ENCODE peak calls at places on chromosomes 13 and 19, in six cellular contexts. One of them, this sample, is unnamed.

GRCh38 chr13:33543631-33544030 is 258.1 kb upstream of the STARD13 start:
- DNase-seq in fibroblast of the aortic adventitia: peak
- DNase-seq in non-pigmented ciliary epithelial cell: no peak
- DNase-seq in SJCRH30: no peak
- DNase-seq in T-cell: no peak
- DNase-seq in uterus: no peak
- DNase-seq in this sample: peak

GRCh38 chr13:79222427-79223205 is 183.4 kb downstream of the RBM26 start:
- DNase-seq in fibroblast of the aortic adventitia: no peak
- DNase-seq in non-pigmented ciliary epithelial cell: no peak
- DNase-seq in SJCRH30: no peak
- DNase-seq in T-cell: no peak
- DNase-seq in uterus: no peak
- DNase-seq in this sample: no peak

GRCh38 chr19:13997637-13997962 is 8.5 kb downstream of the RFX1 start:
- DNase-seq in fibroblast of the aortic adventitia: no peak
- DNase-seq in non-pigmented ciliary epithelial cell: no peak
- DNase-seq in SJCRH30: no peak
- DNase-seq in T-cell: no peak
- DNase-seq in uterus: no peak
- DNase-seq in this sample: no peak

GRCh38 chr19:17348700-17349099 is 11.3 kb downstream of the GTPBP3 start:
- DNase-seq in fibroblast of the aortic adventitia: peak
- DNase-seq in non-pigmented ciliary epithelial cell: no peak
- DNase-seq in SJCRH30: peak
- DNase-seq in T-cell: no peak
- DNase-seq in uterus: peak
- DNase-seq in this sample: no peak

GRCh38 chr13:112443191-112444000 is 67.2 kb downstream of the SPACA7 start:
- DNase-seq in fibroblast of the aortic adventitia: no peak
- DNase-seq in non-pigmented ciliary epithelial cell: no peak
- DNase-seq in SJCRH30: no peak
- DNase-seq in T-cell: no peak
- DNase-seq in uterus: no peak
- DNase-seq in this sample: no peak

GRCh38 chr13:102402292-102402691 is 444 bp upstream of the FGF14 start:
- DNase-seq in fibroblast of the aortic adventitia: peak
- DNase-seq in non-pigmented ciliary epithelial cell: no peak
- DNase-seq in SJCRH30: no peak
- DNase-seq in T-cell: no peak
- DNase-seq in uterus: peak
- DNase-seq in this sample: peak

GRCh38 chr13:101529419-101529818 is 76.9 kb downstream of the ITGBL1 start:
- DNase-seq in fibroblast of the aortic adventitia: peak
- DNase-seq in non-pigmented ciliary epithelial cell: peak
- DNase-seq in SJCRH30: no peak
- DNase-seq in T-cell: no peak
- DNase-seq in uterus: no peak
- DNase-seq in this sample: peak

GRCh38 chr19:30356951-30357579 is 15.1 kb upstream of the ZNF536 start:
- DNase-seq in fibroblast of the aortic adventitia: no peak
- DNase-seq in non-pigmented ciliary epithelial cell: no peak
- DNase-seq in SJCRH30: no peak
- DNase-seq in T-cell: no peak
- DNase-seq in uterus: no peak
- DNase-seq in this sample: no peak

GRCh38 chr19:30090476-30090875 is 148.4 kb downstream of the URI1 start:
- DNase-seq in fibroblast of the aortic adventitia: no peak
- DNase-seq in non-pigmented ciliary epithelial cell: no peak
- DNase-seq in SJCRH30: no peak
- DNase-seq in T-cell: no peak
- DNase-seq in uterus: no peak
- DNase-seq in this sample: no peak

GRCh38 chr13:95155093-95155492 is 146.2 kb downstream of the ABCC4 start:
- DNase-seq in fibroblast of the aortic adventitia: peak
- DNase-seq in non-pigmented ciliary epithelial cell: no peak
- DNase-seq in SJCRH30: no peak
- DNase-seq in T-cell: no peak
- DNase-seq in uterus: no peak
- DNase-seq in this sample: no peak

GRCh38 chr13:95641961-95642621 is 2.4 kb downstream of the DZIP1 start:
- DNase-seq in fibroblast of the aortic adventitia: peak
- DNase-seq in non-pigmented ciliary epithelial cell: no peak
- DNase-seq in SJCRH30: no peak
- DNase-seq in T-cell: no peak
- DNase-seq in uterus: peak
- DNase-seq in this sample: no peak

GRCh38 chr13:80458546-80458945 is 117.6 kb upstream of the SPRY2 start:
- DNase-seq in fibroblast of the aortic adventitia: no peak
- DNase-seq in non-pigmented ciliary epithelial cell: no peak
- DNase-seq in SJCRH30: no peak
- DNase-seq in T-cell: no peak
- DNase-seq in uterus: no peak
- DNase-seq in this sample: no peak

GRCh38 chr13:110525328-110526319 is 35.9 kb downstream of the RAB20 start:
- DNase-seq in fibroblast of the aortic adventitia: no peak
- DNase-seq in non-pigmented ciliary epithelial cell: no peak
- DNase-seq in SJCRH30: no peak
- DNase-seq in T-cell: no peak
- DNase-seq in uterus: no peak
- DNase-seq in this sample: no peak

GRCh38 chr19:4454952-4455738 is 2.4 kb downstream of the UBXN6 start:
- DNase-seq in fibroblast of the aortic adventitia: peak
- DNase-seq in non-pigmented ciliary epithelial cell: no peak
- DNase-seq in SJCRH30: no peak
- DNase-seq in T-cell: no peak
- DNase-seq in uterus: peak
- DNase-seq in this sample: no peak

GRCh38 chr19:33687761-33688656 is 66.3 kb downstream of the CHST8 start:
- DNase-seq in fibroblast of the aortic adventitia: no peak
- DNase-seq in non-pigmented ciliary epithelial cell: no peak
- DNase-seq in SJCRH30: no peak
- DNase-seq in T-cell: no peak
- DNase-seq in uterus: peak
- DNase-seq in this sample: no peak

GRCh38 chr13:19862511-19863313 is 737 bp downstream of the ZMYM5 start:
- DNase-seq in fibroblast of the aortic adventitia: peak
- DNase-seq in non-pigmented ciliary epithelial cell: no peak
- DNase-seq in SJCRH30: peak
- DNase-seq in T-cell: peak
- DNase-seq in uterus: peak
- DNase-seq in this sample: peak

GRCh38 chr19:5354403-5354802 is 13.8 kb upstream of the PTPRS start:
- DNase-seq in fibroblast of the aortic adventitia: no peak
- DNase-seq in non-pigmented ciliary epithelial cell: no peak
- DNase-seq in SJCRH30: peak
- DNase-seq in T-cell: no peak
- DNase-seq in uterus: no peak
- DNase-seq in this sample: no peak

GRCh38 chr19:52889931-52890330 is 7.5 kb downstream of the ZNF320 start:
- DNase-seq in fibroblast of the aortic adventitia: no peak
- DNase-seq in non-pigmented ciliary epithelial cell: no peak
- DNase-seq in SJCRH30: no peak
- DNase-seq in T-cell: no peak
- DNase-seq in uterus: no peak
- DNase-seq in this sample: no peak

GRCh38 chr19:14550201-14550754 is 20.9 kb downstream of the TECR start:
- DNase-seq in fibroblast of the aortic adventitia: no peak
- DNase-seq in non-pigmented ciliary epithelial cell: no peak
- DNase-seq in SJCRH30: no peak
- DNase-seq in T-cell: no peak
- DNase-seq in uterus: no peak
- DNase-seq in this sample: no peak

GRCh38 chr13:68588623-68589022 is 1358.5 kb upstream of the PCDH9 start:
- DNase-seq in fibroblast of the aortic adventitia: no peak
- DNase-seq in non-pigmented ciliary epithelial cell: no peak
- DNase-seq in SJCRH30: no peak
- DNase-seq in T-cell: no peak
- DNase-seq in uterus: no peak
- DNase-seq in this sample: no peak

GRCh38 chr13:51856027-51856736 is 5.6 kb upstream of the CCDC70 start:
- DNase-seq in fibroblast of the aortic adventitia: no peak
- DNase-seq in non-pigmented ciliary epithelial cell: no peak
- DNase-seq in SJCRH30: no peak
- DNase-seq in T-cell: no peak
- DNase-seq in uterus: no peak
- DNase-seq in this sample: no peak

GRCh38 chr13:96191367-96191766 is 101.5 kb downstream of the HS6ST3 start:
- DNase-seq in fibroblast of the aortic adventitia: no peak
- DNase-seq in non-pigmented ciliary epithelial cell: no peak
- DNase-seq in SJCRH30: no peak
- DNase-seq in T-cell: no peak
- DNase-seq in uterus: no peak
- DNase-seq in this sample: no peak

GRCh38 chr13:58238972-58239773 is 607.6 kb downstream of the PCDH17 start:
- DNase-seq in fibroblast of the aortic adventitia: no peak
- DNase-seq in non-pigmented ciliary epithelial cell: no peak
- DNase-seq in SJCRH30: no peak
- DNase-seq in T-cell: no peak
- DNase-seq in uterus: no peak
- DNase-seq in this sample: no peak